ENCODE peak calls at places on chromosomes 4 and X, in nine cellular contexts. E is OCI-LY7, U is lower lobe of right lung, F is mesenchymal stem cell, J is tibial nerve, T is right cardiac atrium, S is testis, Y is heart right ventricle, A is fibroblast of lung. C is an unnamed sample. For H3K9me3, the result is how much of the 10 kb centered on the place peaks cover.

GRCh38 chrX:107600366-107600765 is 27.9 kb upstream of the PRPS1 start:
- DNase-seq in U (no peak), T (no peak), Y (no peak), F (no peak), S (no peak), A (no peak), E (no peak), J (no peak), C (no peak)

GRCh38 chr4:151810476-151810875 is 49.7 kb upstream of the GATB start:
- DNase-seq in A (no peak), Y (no peak), E (no peak), J (no peak), T (no peak), U (no peak), F (no peak), S (no peak), C (no peak)

GRCh38 chr4:100588076-100588475 is 70.3 kb upstream of the EMCN start:
- DNase-seq in F (peak), A (no peak), Y (no peak), T (no peak), U (no peak), S (no peak), J (no peak), E (no peak), C (peak)

GRCh38 chrX:125998432-125998831 is 167.7 kb downstream of the DCAF12L2 start:
- DNase-seq in Y (no peak), S (no peak), E (peak), A (no peak), U (no peak), J (no peak), T (no peak), F (no peak), C (peak)

GRCh38 chr4:150070464-150071170 is 7.6 kb upstream of the DCLK2 start:
- DNase-seq in T (no peak), E (no peak), F (peak), J (no peak), Y (no peak), U (no peak), A (no peak), S (no peak), C (no peak)

GRCh38 chr4:176123710-176124407 is 58.2 kb downstream of the WDR17 start:
- DNase-seq in S (peak), A (peak), T (no peak), E (peak), F (peak), Y (peak), U (no peak), J (no peak), C (peak)

GRCh38 chrX:153780678-153781427 is at the start of gene SRPK3:
- DNase-seq in U (no peak), A (no peak), Y (no peak), J (no peak), E (no peak), T (peak), F (no peak), S (no peak), C (peak)

GRCh38 chrX:141642979-141643378 is 53.5 kb downstream of the SPANXA2 start:
- DNase-seq in J (no peak), U (no peak), E (no peak), F (no peak), Y (no peak), A (peak), S (no peak), T (no peak), C (peak)

GRCh38 chr4:1488357-1488756 is 82.1 kb upstream of the NKX1-1 start:
- DNase-seq in J (no peak), E (no peak), A (no peak), Y (no peak), S (no peak), T (no peak), F (no peak), U (peak), C (no peak)

GRCh38 chr4:27090406-27090805 is 229.8 kb downstream of the STIM2 start:
- DNase-seq in J (no peak), U (no peak), T (no peak), S (no peak), Y (no peak), E (no peak), F (no peak), A (no peak), C (no peak)

GRCh38 chr4:52876063-52876462 is 13.9 kb downstream of the RASL11B start:
- DNase-seq in F (no peak), U (no peak), A (no peak), J (no peak), T (no peak), Y (no peak), S (no peak), E (no peak), C (no peak)

GRCh38 chrX:134990475-134991473 is at the start of gene SMIM10:
- DNase-seq in T (peak), S (peak), U (peak), E (peak), Y (peak), J (peak), A (peak), F (peak), C (peak)

GRCh38 chr4:3816256-3816825 is 50.2 kb downstream of the ADRA2C start:
- DNase-seq in A (no peak), T (peak), Y (no peak), E (no peak), S (no peak), J (no peak), F (no peak), U (peak), C (no peak)

GRCh38 chr4:8738471-8738931 is 133.1 kb downstream of the HMX1 start:
- DNase-seq in E (no peak), F (no peak), T (no peak), S (no peak), U (no peak), J (no peak), A (no peak), Y (no peak), C (no peak)

GRCh38 chrX:37686348-37686736 is 751 bp downstream of the XK start:
- DNase-seq in S (no peak), A (no peak), J (no peak), T (no peak), Y (no peak), U (no peak), E (no peak), F (no peak), C (no peak)
- H3K4me3 ChIP-seq in S (no peak), A (peak), J (no peak), T (peak), Y (peak), U (peak), E (no peak), F (no peak), C (peak)

DNA sequence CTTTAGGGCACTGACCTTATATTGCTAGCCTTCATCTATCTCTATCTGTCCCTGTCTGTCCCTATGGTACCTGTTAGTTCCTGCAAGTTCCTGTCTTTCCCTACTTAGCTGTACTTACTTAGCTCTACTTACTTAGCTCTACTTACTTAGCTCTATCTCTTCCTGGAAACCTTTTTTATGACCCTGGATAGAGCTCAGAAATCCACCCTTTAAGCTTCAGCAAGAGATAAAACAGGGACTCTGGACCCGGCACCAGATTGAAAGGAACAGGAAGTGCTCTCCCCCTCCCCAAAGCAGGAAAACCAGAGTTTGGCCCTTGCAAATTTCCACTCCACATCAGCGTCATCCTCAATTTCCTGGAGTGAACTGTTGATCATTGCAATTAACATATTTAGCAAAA is 12.3 kb upstream of the IL9R start:
- DNase-seq in J (no peak), Y (no peak), S (no peak), T (no peak), F (no peak), E (no peak), U (no peak), A (no peak), C (no peak)
- H3K9me3 ChIP-seq in J (under half), Y (under half), S (under half), T (under half), F (under half), E (under half), U (under half), A (under half), C (under half)

DNA sequence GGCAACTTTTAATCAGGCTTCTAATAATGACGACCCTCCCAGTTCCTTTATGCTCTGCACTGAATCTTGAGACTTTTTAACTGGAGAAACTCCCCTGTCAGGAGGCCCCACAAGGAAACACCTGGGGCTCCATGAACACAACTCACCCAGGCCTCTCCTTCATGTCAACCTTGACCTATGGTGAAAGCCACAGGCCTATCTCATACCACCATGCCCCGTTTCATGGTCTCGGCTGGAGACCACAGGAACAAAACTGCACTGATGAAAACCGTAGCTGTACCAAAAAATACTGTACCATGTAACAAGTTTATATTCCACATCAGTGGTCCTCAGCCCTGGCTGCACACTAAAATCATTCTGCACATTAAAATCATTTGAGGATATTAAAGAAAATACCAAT is 57.0 kb downstream of the ZNF827 start:
- DNase-seq in S (no peak), E (no peak), A (no peak), F (no peak), Y (no peak), U (no peak), J (no peak), T (no peak), C (no peak)
- H3K4me3 ChIP-seq in S (no peak), E (no peak), A (no peak), F (no peak), Y (no peak), U (no peak), J (no peak), T (no peak), C (no peak)

GRCh38 chrX:154918060-154918483 is 31.9 kb downstream of the F8A1 start:
- DNase-seq in T (peak), U (no peak), F (peak), Y (peak), S (peak), E (peak), A (peak), J (peak), C (peak)
- H3K9me3 ChIP-seq in T (under half), U (under half), F (under half), Y (under half), S (under half), E (under half), A (under half), J (under half), C (under half)

C was measured in adipocyte.